ENCODE peak calls at places on chromosomes 6 and 20, in eight cellular contexts. Y is midbrain; A is brain microvascular endothelial cell; B is SW 1271; H is A673; T is naive thymus-derived CD4-positive, alpha-beta T cell; N is globus pallidus; X is stimulated activated CD8-positive, alpha-beta memory T cell treated with anti-CD3 and anti-CD28 coated beads, Interleukin-15, amount 100 ng/mL, for 24 hours. R is an unnamed sample.

GRCh38 chr20:13873814-13874213 is 89.0 kb downstream of the NDUFAF5 start:
- DNase-seq in Y (no peak), A (no peak), B (no peak), H (no peak), T (no peak), N (no peak), X (no peak), R (no peak)

GRCh38 chr20:32920066-32920465 is 61.3 kb downstream of the EFCAB8 start:
- DNase-seq in Y (no peak), A (no peak), B (no peak), H (no peak), T (no peak), N (no peak), X (no peak), R (no peak)

GRCh38 chr20:11452326-11452725 is 465.4 kb upstream of the BTBD3 start:
- DNase-seq in Y (no peak), A (peak), B (no peak), H (no peak), T (no peak), N (no peak), X (no peak), R (no peak)

GRCh38 chr6:29723666-29724588 is 693 bp downstream of the HLA-F start:
- DNase-seq in Y (no peak), A (no peak), B (no peak), H (no peak), T (peak), N (no peak), X (peak), R (no peak)

GRCh38 chr6:169251371-169251802 is 2.3 kb downstream of the THBS2 start:
- DNase-seq in Y (peak), A (no peak), B (no peak), H (no peak), T (no peak), N (peak), X (no peak), R (no peak)

GRCh38 chr6:166097914-166098522 is 69.6 kb downstream of the TBXT start:
- DNase-seq in Y (peak), A (peak), B (no peak), H (peak), T (peak), N (peak), X (peak), R (peak)

GRCh38 chr6:22333802-22334201 is 37.0 kb upstream of the PRL start:
- DNase-seq in Y (no peak), A (peak), B (no peak), H (no peak), T (no peak), N (no peak), X (no peak), R (no peak)

GRCh38 chr20:58308680-58309527 is 611 bp upstream of the RAB22A start:
- DNase-seq in Y (no peak), A (peak), B (no peak), H (peak), T (peak), N (peak), X (peak), R (peak)

GRCh38 chr20:49690899-49691620 is 22.6 kb downstream of the B4GALT5 start:
- DNase-seq in Y (no peak), A (peak), B (no peak), H (peak), T (no peak), N (no peak), X (no peak), R (no peak)

GRCh38 chr20:33162753-33163152 is 5.2 kb upstream of the BPIFA2 start:
- DNase-seq in Y (no peak), A (no peak), B (no peak), H (no peak), T (no peak), N (no peak), X (no peak), R (no peak)

GRCh38 chr6:167825759-167826229 is 917 bp upstream of the AFDN start:
- DNase-seq in Y (no peak), A (no peak), B (no peak), H (no peak), T (no peak), N (peak), X (no peak), R (peak)

GRCh38 chr6:133594551-133594950 is 294.4 kb upstream of the TCF21 start:
- DNase-seq in Y (no peak), A (no peak), B (no peak), H (no peak), T (no peak), N (no peak), X (no peak), R (no peak)

GRCh38 chr6:31270788-31271640 is 878 bp downstream of the HLA-C start:
- DNase-seq in Y (no peak), A (peak), B (peak), H (peak), T (no peak), N (no peak), X (peak), R (peak)

GRCh38 chr6:299050-299980 is 7.0 kb downstream of the DUSP22 start:
- DNase-seq in Y (no peak), A (no peak), B (no peak), H (no peak), T (no peak), N (no peak), X (no peak), R (no peak)

GRCh38 chr6:4413073-4413472 is 277.7 kb upstream of the ECI2 start:
- DNase-seq in Y (no peak), A (peak), B (no peak), H (no peak), T (no peak), N (no peak), X (no peak), R (no peak)

GRCh38 chr6:167907837-167908681 is 81.3 kb downstream of the AFDN start:
- DNase-seq in Y (peak), A (peak), B (no peak), H (peak), T (no peak), N (peak), X (no peak), R (peak)

GRCh38 chr20:59811681-59812171 is 121.7 kb downstream of the SYCP2 start:
- DNase-seq in Y (no peak), A (no peak), B (no peak), H (no peak), T (no peak), N (no peak), X (no peak), R (no peak)

GRCh38 chr6:27145731-27146455 is 101.6 kb upstream of the PRSS16 start:
- DNase-seq in Y (peak), A (peak), B (peak), H (peak), T (peak), N (peak), X (no peak), R (peak)

GRCh38 chr20:63704749-63705117 is 3.0 kb downstream of the ARFRP1 start:
- DNase-seq in Y (no peak), A (no peak), B (no peak), H (no peak), T (no peak), N (no peak), X (no peak), R (no peak)

GRCh38 chr6:100462990-100463684 is 1.6 kb downstream of the SIM1 start:
- DNase-seq in Y (no peak), A (no peak), B (no peak), H (no peak), T (no peak), N (no peak), X (no peak), R (no peak)

GRCh38 chr6:32692019-32692418 is 25.6 kb upstream of the HLA-DQB1 start:
- DNase-seq in Y (no peak), A (no peak), B (peak), H (peak), T (peak), N (no peak), X (no peak), R (peak)

GRCh38 chr6:148345176-148345575 is 2.5 kb downstream of the SASH1 start:
- DNase-seq in Y (no peak), A (no peak), B (no peak), H (no peak), T (no peak), N (no peak), X (no peak), R (no peak)

GRCh38 chr6:78353040-78353439 is 514.3 kb upstream of the IRAK1BP1 start:
- DNase-seq in Y (no peak), A (no peak), B (no peak), H (no peak), T (no peak), N (no peak), X (no peak), R (no peak)

GRCh38 chr20:1005452-1006027 is 3.4 kb upstream of the RSPO4 start:
- DNase-seq in Y (no peak), A (peak), B (peak), H (peak), T (peak), N (no peak), X (no peak), R (peak)

GRCh38 chr6:45651301-45651700 is 273.6 kb upstream of the SUPT3H start:
- DNase-seq in Y (no peak), A (no peak), B (no peak), H (no peak), T (no peak), N (no peak), X (no peak), R (no peak)

GRCh38 chr6:46491789-46492547 is 719 bp upstream of the RCAN2 start:
- DNase-seq in Y (peak), A (no peak), B (peak), H (peak), T (no peak), N (peak), X (no peak), R (peak)

GRCh38 chr6:40545954-40546353 is 41.2 kb downstream of the LRFN2 start:
- DNase-seq in Y (no peak), A (no peak), B (no peak), H (no peak), T (no peak), N (no peak), X (no peak), R (no peak)

GRCh38 chr20:34798871-34799270 is 26.6 kb downstream of the NCOA6 start:
- DNase-seq in Y (no peak), A (no peak), B (no peak), H (no peak), T (no peak), N (no peak), X (no peak), R (no peak)

GRCh38 chr20:38723069-38723981 is 961 bp upstream of the SLC32A1 start:
- DNase-seq in Y (no peak), A (no peak), B (no peak), H (no peak), T (no peak), N (no peak), X (no peak), R (no peak)

GRCh38 chr6:12947191-12947795 is 230.7 kb downstream of the PHACTR1 start:
- DNase-seq in Y (no peak), A (no peak), B (no peak), H (no peak), T (no peak), N (no peak), X (no peak), R (no peak)

GRCh38 chr6:170019259-170020040 is 268.0 kb downstream of the ERMARD start:
- DNase-seq in Y (no peak), A (no peak), B (no peak), H (no peak), T (no peak), N (no peak), X (no peak), R (no peak)

GRCh38 chr6:30618270-30618787 is 689 bp downstream of the MRPS18B start:
- DNase-seq in Y (no peak), A (no peak), B (no peak), H (no peak), T (no peak), N (no peak), X (no peak), R (no peak)

GRCh38 chr6:13445005-13445743 is 42.2 kb downstream of the GFOD1 start:
- DNase-seq in Y (no peak), A (peak), B (no peak), H (peak), T (peak), N (no peak), X (no peak), R (no peak)

GRCh38 chr6:166277021-166277420 is 31.2 kb downstream of the PRR18 start:
- DNase-seq in Y (peak), A (no peak), B (no peak), H (no peak), T (no peak), N (peak), X (no peak), R (no peak)

GRCh38 chr6:41712651-41713103 is 22.7 kb downstream of the TFEB start:
- DNase-seq in Y (peak), A (no peak), B (no peak), H (no peak), T (no peak), N (peak), X (no peak), R (peak)

GRCh38 chr6:33112148-33112547 is 36.4 kb downstream of the HLA-DPB1 start:
- DNase-seq in Y (peak), A (peak), B (no peak), H (peak), T (peak), N (peak), X (no peak), R (peak)

R was measured in SK-MEL-5.